ENCODE peak calls at places on chromosomes 4 and X, in seven cellular contexts. One of them, this sample, is unnamed.

GRCh38 chr4:85725727-85726170 is 250.8 kb downstream of the ARHGAP24 start:
- DNase-seq in astrocyte of the spinal cord: no peak
- DNase-seq in pons: peak
- DNase-seq in stimulated activated CD8-positive, alpha-beta memory T cell treated with anti-CD3 and anti-CD28 coated beads, Interleukin-15, amount 100 ng/mL, for 24 hours: no peak
- DNase-seq in NCI-H1930: no peak
- DNase-seq in effector CD4-positive, alpha-beta T cell: no peak
- DNase-seq in GM13976: peak
- DNase-seq in this sample: no peak

GRCh38 chr4:144647095-144647959 is 1.4 kb downstream of the HHIP start:
- DNase-seq in astrocyte of the spinal cord: peak
- DNase-seq in pons: peak
- DNase-seq in stimulated activated CD8-positive, alpha-beta memory T cell treated with anti-CD3 and anti-CD28 coated beads, Interleukin-15, amount 100 ng/mL, for 24 hours: no peak
- DNase-seq in NCI-H1930: no peak
- DNase-seq in effector CD4-positive, alpha-beta T cell: no peak
- DNase-seq in GM13976: peak
- DNase-seq in this sample: no peak

GRCh38 chr4:38030023-38030422 is 69.8 kb downstream of the PTTG2 start:
- DNase-seq in astrocyte of the spinal cord: peak
- DNase-seq in pons: no peak
- DNase-seq in stimulated activated CD8-positive, alpha-beta memory T cell treated with anti-CD3 and anti-CD28 coated beads, Interleukin-15, amount 100 ng/mL, for 24 hours: no peak
- DNase-seq in NCI-H1930: no peak
- DNase-seq in effector CD4-positive, alpha-beta T cell: no peak
- DNase-seq in GM13976: no peak
- DNase-seq in this sample: no peak

GRCh38 chrX:3548743-3549441 is 164.6 kb downstream of the PRKX start:
- DNase-seq in astrocyte of the spinal cord: peak
- DNase-seq in pons: peak
- DNase-seq in stimulated activated CD8-positive, alpha-beta memory T cell treated with anti-CD3 and anti-CD28 coated beads, Interleukin-15, amount 100 ng/mL, for 24 hours: no peak
- DNase-seq in NCI-H1930: no peak
- DNase-seq in effector CD4-positive, alpha-beta T cell: no peak
- DNase-seq in GM13976: no peak
- DNase-seq in this sample: no peak

GRCh38 chrX:17986977-17987376 is 125.9 kb upstream of the RAI2 start:
- DNase-seq in astrocyte of the spinal cord: no peak
- DNase-seq in pons: no peak
- DNase-seq in stimulated activated CD8-positive, alpha-beta memory T cell treated with anti-CD3 and anti-CD28 coated beads, Interleukin-15, amount 100 ng/mL, for 24 hours: no peak
- DNase-seq in NCI-H1930: no peak
- DNase-seq in effector CD4-positive, alpha-beta T cell: no peak
- DNase-seq in GM13976: no peak
- DNase-seq in this sample: no peak

GRCh38 chrX:1097328-1097727 is 115.1 kb downstream of the CRLF2 start:
- DNase-seq in astrocyte of the spinal cord: no peak
- DNase-seq in pons: no peak
- DNase-seq in stimulated activated CD8-positive, alpha-beta memory T cell treated with anti-CD3 and anti-CD28 coated beads, Interleukin-15, amount 100 ng/mL, for 24 hours: no peak
- DNase-seq in NCI-H1930: no peak
- DNase-seq in effector CD4-positive, alpha-beta T cell: no peak
- DNase-seq in GM13976: no peak
- DNase-seq in this sample: no peak

GRCh38 chr4:176919631-176920030 is 126.9 kb upstream of the VEGFC start:
- DNase-seq in astrocyte of the spinal cord: no peak
- DNase-seq in pons: no peak
- DNase-seq in stimulated activated CD8-positive, alpha-beta memory T cell treated with anti-CD3 and anti-CD28 coated beads, Interleukin-15, amount 100 ng/mL, for 24 hours: no peak
- DNase-seq in NCI-H1930: no peak
- DNase-seq in effector CD4-positive, alpha-beta T cell: no peak
- DNase-seq in GM13976: no peak
- DNase-seq in this sample: no peak

GRCh38 chr4:8419222-8420041 is 21.1 kb downstream of the ACOX3 start:
- DNase-seq in astrocyte of the spinal cord: no peak
- DNase-seq in pons: no peak
- DNase-seq in stimulated activated CD8-positive, alpha-beta memory T cell treated with anti-CD3 and anti-CD28 coated beads, Interleukin-15, amount 100 ng/mL, for 24 hours: no peak
- DNase-seq in NCI-H1930: no peak
- DNase-seq in effector CD4-positive, alpha-beta T cell: no peak
- DNase-seq in GM13976: peak
- DNase-seq in this sample: no peak

GRCh38 chrX:49276671-49277519 is 7.3 kb downstream of the PPP1R3F start:
- DNase-seq in astrocyte of the spinal cord: no peak
- DNase-seq in pons: no peak
- DNase-seq in stimulated activated CD8-positive, alpha-beta memory T cell treated with anti-CD3 and anti-CD28 coated beads, Interleukin-15, amount 100 ng/mL, for 24 hours: no peak
- DNase-seq in NCI-H1930: no peak
- DNase-seq in effector CD4-positive, alpha-beta T cell: no peak
- DNase-seq in GM13976: no peak
- DNase-seq in this sample: no peak

GRCh38 chr4:11497212-11497806 is 68.6 kb upstream of the HS3ST1 start:
- DNase-seq in astrocyte of the spinal cord: no peak
- DNase-seq in pons: no peak
- DNase-seq in stimulated activated CD8-positive, alpha-beta memory T cell treated with anti-CD3 and anti-CD28 coated beads, Interleukin-15, amount 100 ng/mL, for 24 hours: no peak
- DNase-seq in NCI-H1930: no peak
- DNase-seq in effector CD4-positive, alpha-beta T cell: no peak
- DNase-seq in GM13976: no peak
- DNase-seq in this sample: no peak

GRCh38 chr4:81850701-81851100 is 379.0 kb upstream of the RASGEF1B start:
- DNase-seq in astrocyte of the spinal cord: no peak
- DNase-seq in pons: no peak
- DNase-seq in stimulated activated CD8-positive, alpha-beta memory T cell treated with anti-CD3 and anti-CD28 coated beads, Interleukin-15, amount 100 ng/mL, for 24 hours: no peak
- DNase-seq in NCI-H1930: no peak
- DNase-seq in effector CD4-positive, alpha-beta T cell: no peak
- DNase-seq in GM13976: no peak
- DNase-seq in this sample: no peak

GRCh38 chrX:130079824-130080406 is 30.4 kb downstream of the ELF4 start:
- DNase-seq in astrocyte of the spinal cord: peak
- DNase-seq in pons: peak
- DNase-seq in stimulated activated CD8-positive, alpha-beta memory T cell treated with anti-CD3 and anti-CD28 coated beads, Interleukin-15, amount 100 ng/mL, for 24 hours: no peak
- DNase-seq in NCI-H1930: peak
- DNase-seq in effector CD4-positive, alpha-beta T cell: peak
- DNase-seq in GM13976: peak
- DNase-seq in this sample: no peak

GRCh38 chr4:183411291-183411861 is 33.1 kb upstream of the CDKN2AIP start:
- DNase-seq in astrocyte of the spinal cord: no peak
- DNase-seq in pons: no peak
- DNase-seq in stimulated activated CD8-positive, alpha-beta memory T cell treated with anti-CD3 and anti-CD28 coated beads, Interleukin-15, amount 100 ng/mL, for 24 hours: no peak
- DNase-seq in NCI-H1930: no peak
- DNase-seq in effector CD4-positive, alpha-beta T cell: no peak
- DNase-seq in GM13976: no peak
- DNase-seq in this sample: no peak

GRCh38 chrX:150577174-150577573 is 8.8 kb downstream of the MTM1 start:
- DNase-seq in astrocyte of the spinal cord: no peak
- DNase-seq in pons: no peak
- DNase-seq in stimulated activated CD8-positive, alpha-beta memory T cell treated with anti-CD3 and anti-CD28 coated beads, Interleukin-15, amount 100 ng/mL, for 24 hours: no peak
- DNase-seq in NCI-H1930: no peak
- DNase-seq in effector CD4-positive, alpha-beta T cell: no peak
- DNase-seq in GM13976: no peak
- DNase-seq in this sample: no peak

GRCh38 chr4:48340276-48340904 is 939 bp upstream of the SLAIN2 start:
- DNase-seq in astrocyte of the spinal cord: peak
- DNase-seq in pons: peak
- DNase-seq in stimulated activated CD8-positive, alpha-beta memory T cell treated with anti-CD3 and anti-CD28 coated beads, Interleukin-15, amount 100 ng/mL, for 24 hours: no peak
- DNase-seq in NCI-H1930: no peak
- DNase-seq in effector CD4-positive, alpha-beta T cell: peak
- DNase-seq in GM13976: no peak
- DNase-seq in this sample: no peak

GRCh38 chrX:35244796-35245508 is 302.4 kb downstream of the FAM47B start:
- DNase-seq in astrocyte of the spinal cord: no peak
- DNase-seq in pons: no peak
- DNase-seq in stimulated activated CD8-positive, alpha-beta memory T cell treated with anti-CD3 and anti-CD28 coated beads, Interleukin-15, amount 100 ng/mL, for 24 hours: no peak
- DNase-seq in NCI-H1930: no peak
- DNase-seq in effector CD4-positive, alpha-beta T cell: no peak
- DNase-seq in GM13976: no peak
- DNase-seq in this sample: no peak

This sample was measured in cortex of kidney.